ENCODE peak calls at places on chromosomes 6 and 20, in five cellular contexts. One of them, this sample, is unnamed.
A peak's percentile ranks its signal among the peaks of the same experiment; 100 is the strongest.

GRCh38 chr20:13898012-13898612 is 92.3 kb downstream of the SEL1L2 start:
- DNase-seq in IMR-90: no peak
- DNase-seq in HepG2: peak; percentile 53
- DNase-seq in SK-N-SH: peak; percentile 29
- DNase-seq in GM12878: no peak
- DNase-seq in this sample: peak; percentile 15

GRCh38 chr6:31180500-31180899 is 10.0 kb upstream of the POU5F1 start:
- DNase-seq in SK-N-SH: peak; percentile 52
- DNase-seq in GM12878: no peak
- DNase-seq in IMR-90: no peak
- DNase-seq in HepG2: no peak
- DNase-seq in this sample: no peak

GRCh38 chr6:35044771-35045275 is 96.3 kb downstream of the TCP11 start:
- DNase-seq in HepG2: no peak
- DNase-seq in GM12878: no peak
- DNase-seq in IMR-90: no peak
- DNase-seq in SK-N-SH: peak; percentile 59
- DNase-seq in this sample: no peak

GRCh38 chr6:16286151-16286522 is 47.8 kb downstream of the GMPR start:
- DNase-seq in SK-N-SH: peak; percentile 72
- DNase-seq in IMR-90: peak; percentile 38
- DNase-seq in HepG2: peak; percentile 37
- DNase-seq in GM12878: no peak
- DNase-seq in this sample: peak; percentile 58

GRCh38 chr6:145882121-145882531 is 67.5 kb upstream of the FBXO30 start:
- DNase-seq in HepG2: no peak
- DNase-seq in GM12878: no peak
- DNase-seq in SK-N-SH: no peak
- DNase-seq in IMR-90: peak; percentile 88
- DNase-seq in this sample: no peak

GRCh38 chr6:111784423-111784822 is 88.8 kb downstream of the FYN start:
- DNase-seq in IMR-90: no peak
- DNase-seq in SK-N-SH: no peak
- DNase-seq in GM12878: no peak
- DNase-seq in HepG2: no peak
- DNase-seq in this sample: no peak

GRCh38 chr6:32973144-32973854 is 4.9 kb downstream of the BRD2 start:
- DNase-seq in IMR-90: peak; percentile 40
- DNase-seq in HepG2: peak; percentile 50
- DNase-seq in GM12878: no peak
- DNase-seq in SK-N-SH: no peak
- DNase-seq in this sample: peak; percentile 65

GRCh38 chr20:50111120-50111828 is 1.7 kb downstream of the UBE2V1 start:
- DNase-seq in GM12878: no peak
- DNase-seq in IMR-90: peak; percentile 73
- DNase-seq in HepG2: no peak
- DNase-seq in SK-N-SH: no peak
- DNase-seq in this sample: peak; percentile 51

GRCh38 chr6:7615611-7616383 is 25.8 kb downstream of the SNRNP48 start:
- DNase-seq in GM12878: no peak
- DNase-seq in HepG2: peak; percentile 72
- DNase-seq in SK-N-SH: peak; percentile 41
- DNase-seq in IMR-90: peak; percentile 65
- DNase-seq in this sample: peak; percentile 57

GRCh38 chr6:134115715-134116074 is 63.3 kb upstream of the SLC2A12 start:
- DNase-seq in IMR-90: no peak
- DNase-seq in GM12878: no peak
- DNase-seq in HepG2: no peak
- DNase-seq in SK-N-SH: peak; percentile 22
- DNase-seq in this sample: no peak

GRCh38 chr6:116672306-116672705 is 3.7 kb upstream of the ZUP1 start:
- DNase-seq in IMR-90: peak; percentile 3
- DNase-seq in GM12878: no peak
- DNase-seq in SK-N-SH: no peak
- DNase-seq in HepG2: no peak
- DNase-seq in this sample: no peak

GRCh38 chr20:63311833-63312243 is 18.9 kb downstream of the COL20A1 start:
- DNase-seq in IMR-90: no peak
- DNase-seq in GM12878: no peak
- DNase-seq in SK-N-SH: no peak
- DNase-seq in HepG2: no peak
- DNase-seq in this sample: no peak

GRCh38 chr6:125858427-125859320 is 67.9 kb downstream of the NCOA7 start:
- DNase-seq in GM12878: no peak
- DNase-seq in IMR-90: peak; percentile 80
- DNase-seq in SK-N-SH: peak; percentile 33
- DNase-seq in HepG2: peak; percentile 80
- DNase-seq in this sample: peak; percentile 81

GRCh38 chr6:16337280-16337975 is 99.0 kb downstream of the GMPR start:
- DNase-seq in SK-N-SH: peak; percentile 81
- DNase-seq in GM12878: no peak
- DNase-seq in IMR-90: peak; percentile 93
- DNase-seq in HepG2: no peak
- DNase-seq in this sample: no peak

GRCh38 chr6:79657238-79657637 is 26.1 kb downstream of the SH3BGRL2 start:
- DNase-seq in HepG2: no peak
- DNase-seq in SK-N-SH: no peak
- DNase-seq in GM12878: no peak
- DNase-seq in IMR-90: no peak
- DNase-seq in this sample: no peak

GRCh38 chr6:29722773-29723665 is at the start of gene HLA-F:
- DNase-seq in HepG2: peak; percentile 63
- DNase-seq in IMR-90: peak; percentile 30
- DNase-seq in SK-N-SH: peak; percentile 70
- DNase-seq in GM12878: peak; percentile 92
- DNase-seq in this sample: no peak

GRCh38 chr20:8693709-8694108 is 375.2 kb upstream of the PLCB4 start:
- DNase-seq in IMR-90: peak; percentile 93
- DNase-seq in HepG2: no peak
- DNase-seq in SK-N-SH: no peak
- DNase-seq in GM12878: no peak
- DNase-seq in this sample: no peak

GRCh38 chr6:106146852-106147351 is 60.8 kb downstream of the PRDM1 start:
- DNase-seq in SK-N-SH: no peak
- DNase-seq in HepG2: no peak
- DNase-seq in IMR-90: peak; percentile 34
- DNase-seq in GM12878: no peak
- DNase-seq in this sample: peak; percentile 36

GRCh38 chr6:41735427-41736206 is at the start of gene TFEB:
- DNase-seq in IMR-90: peak; percentile 85
- DNase-seq in HepG2: peak; percentile 90
- DNase-seq in GM12878: no peak
- DNase-seq in SK-N-SH: peak; percentile 96
- DNase-seq in this sample: peak; percentile 98

GRCh38 chr6:33424855-33425667 is 5.2 kb downstream of the SYNGAP1 start:
- DNase-seq in SK-N-SH: peak; percentile 32
- DNase-seq in GM12878: no peak
- DNase-seq in HepG2: no peak
- DNase-seq in IMR-90: no peak
- DNase-seq in this sample: peak; percentile 81

GRCh38 chr6:128847481-128848168 is 35.3 kb upstream of the LAMA2 start:
- DNase-seq in IMR-90: no peak
- DNase-seq in GM12878: no peak
- DNase-seq in HepG2: no peak
- DNase-seq in SK-N-SH: no peak
- DNase-seq in this sample: no peak

GRCh38 chr6:112237644-112238043 is 16.7 kb downstream of the LAMA4 start:
- DNase-seq in HepG2: no peak
- DNase-seq in SK-N-SH: no peak
- DNase-seq in GM12878: no peak
- DNase-seq in IMR-90: peak; percentile 92
- DNase-seq in this sample: no peak

GRCh38 chr6:21404577-21404976 is 189.0 kb upstream of the SOX4 start:
- DNase-seq in GM12878: no peak
- DNase-seq in IMR-90: no peak
- DNase-seq in SK-N-SH: no peak
- DNase-seq in HepG2: no peak
- DNase-seq in this sample: no peak

GRCh38 chr6:168698923-168699322 is 257.9 kb downstream of the SMOC2 start:
- DNase-seq in HepG2: no peak
- DNase-seq in SK-N-SH: no peak
- DNase-seq in IMR-90: no peak
- DNase-seq in GM12878: no peak
- DNase-seq in this sample: no peak

GRCh38 chr6:134870677-134871498 is 79.0 kb downstream of the ALDH8A1 start:
- DNase-seq in SK-N-SH: no peak
- DNase-seq in IMR-90: peak; percentile 77
- DNase-seq in GM12878: peak; percentile 65
- DNase-seq in HepG2: no peak
- DNase-seq in this sample: no peak

GRCh38 chr6:87808005-87808757 is 106.1 kb upstream of the AKIRIN2 start:
- DNase-seq in IMR-90: peak; percentile 37
- DNase-seq in SK-N-SH: no peak
- DNase-seq in GM12878: no peak
- DNase-seq in HepG2: no peak
- DNase-seq in this sample: no peak

GRCh38 chr20:19995220-19995863 is 21.8 kb upstream of the NAA20 start:
- DNase-seq in SK-N-SH: peak; percentile 60
- DNase-seq in IMR-90: peak; percentile 64
- DNase-seq in HepG2: peak; percentile 63
- DNase-seq in GM12878: no peak
- DNase-seq in this sample: peak; percentile 46

DNA sequence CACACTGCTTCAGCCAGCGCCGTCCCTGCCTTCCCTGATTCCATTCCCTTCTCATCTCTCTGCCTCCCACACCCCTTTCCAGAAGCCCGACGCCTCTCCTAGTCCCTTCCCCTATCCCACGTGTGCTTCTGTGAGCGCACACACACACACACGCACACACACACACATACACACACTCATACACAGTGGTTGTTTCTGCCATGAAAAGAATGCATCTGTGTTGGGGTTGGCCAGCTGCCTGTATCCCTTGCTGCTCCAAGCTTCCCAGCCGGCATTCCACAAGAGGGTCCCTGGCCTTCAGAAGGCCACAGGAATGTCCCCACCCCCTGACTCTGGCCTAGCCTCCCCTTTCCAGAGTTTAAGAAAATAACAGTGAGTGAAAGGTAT is 51.7 kb downstream of the MOCS1 start:
- DNase-seq in HepG2: peak; percentile 58
- DNase-seq in GM12878: no peak
- DNase-seq in SK-N-SH: no peak
- DNase-seq in IMR-90: peak; percentile 98
- DNase-seq in this sample: no peak
- TF ChIP-seq MXI1 in HepG2: no peak
- TF ChIP-seq MXI1 in GM12878: no peak
- TF ChIP-seq MXI1 in SK-N-SH: no peak
- TF ChIP-seq MXI1 in IMR-90: peak; percentile 29
- TF ChIP-seq MXI1 in this sample: no peak

DNA sequence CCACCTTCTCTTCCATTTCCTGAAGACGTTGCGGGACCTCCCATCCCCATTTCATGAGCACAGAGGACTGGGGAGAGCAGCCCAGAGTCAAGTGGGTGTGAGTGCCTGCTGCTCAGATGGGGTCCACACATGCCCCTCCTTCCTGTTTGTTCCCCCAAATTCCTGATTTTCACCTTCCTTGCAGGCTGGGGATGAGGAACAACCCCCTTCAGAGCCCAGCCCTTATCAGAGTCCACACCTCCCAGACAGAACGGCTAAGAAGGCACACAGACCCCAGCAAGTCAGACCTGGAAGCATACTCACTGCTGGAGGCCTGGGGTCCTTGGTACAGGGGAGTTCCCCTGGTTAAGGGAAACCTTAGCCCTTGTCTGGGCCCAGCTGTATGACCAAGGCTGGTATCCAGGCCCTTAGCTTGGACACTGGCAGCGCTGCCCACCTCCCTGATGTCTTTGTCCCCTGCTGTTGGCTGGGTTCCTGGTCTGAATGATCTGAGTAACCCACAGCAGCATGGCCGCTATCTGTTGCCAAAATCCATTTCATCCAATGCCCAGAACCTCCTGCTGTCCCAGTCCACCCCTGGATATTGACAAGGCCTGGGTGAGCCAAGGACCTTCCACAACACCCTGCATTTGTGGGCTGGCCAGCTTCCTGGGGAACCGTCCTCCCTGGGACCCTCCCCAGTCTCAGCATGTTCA is 230.9 kb downstream of the SYNDIG1 start:
- DNase-seq in SK-N-SH: no peak
- DNase-seq in IMR-90: no peak
- DNase-seq in GM12878: no peak
- DNase-seq in HepG2: no peak
- DNase-seq in this sample: no peak
- TF ChIP-seq MXI1 in SK-N-SH: no peak
- TF ChIP-seq MXI1 in IMR-90: no peak
- TF ChIP-seq MXI1 in GM12878: no peak
- TF ChIP-seq MXI1 in HepG2: no peak
- TF ChIP-seq MXI1 in this sample: no peak

GRCh38 chr6:36978687-36979086 is 7.3 kb downstream of the MTCH1 start:
- DNase-seq in IMR-90: no peak
- DNase-seq in GM12878: no peak
- DNase-seq in HepG2: no peak
- DNase-seq in SK-N-SH: no peak
- DNase-seq in this sample: no peak
- TF ChIP-seq MXI1 in IMR-90: no peak
- TF ChIP-seq MXI1 in GM12878: no peak
- TF ChIP-seq MXI1 in HepG2: no peak
- TF ChIP-seq MXI1 in SK-N-SH: no peak
- TF ChIP-seq MXI1 in this sample: no peak

GRCh38 chr6:118203421-118204000 is 296.4 kb downstream of the SLC35F1 start:
- DNase-seq in GM12878: no peak
- DNase-seq in IMR-90: no peak
- DNase-seq in HepG2: no peak
- DNase-seq in SK-N-SH: no peak
- DNase-seq in this sample: no peak

GRCh38 chr6:118198746-118199145 is 291.7 kb downstream of the SLC35F1 start:
- DNase-seq in HepG2: no peak
- DNase-seq in IMR-90: peak; percentile 4
- DNase-seq in GM12878: no peak
- DNase-seq in SK-N-SH: no peak
- DNase-seq in this sample: no peak

GRCh38 chr6:118202517-118202916 is 295.5 kb downstream of the SLC35F1 start:
- DNase-seq in IMR-90: no peak
- DNase-seq in GM12878: no peak
- DNase-seq in SK-N-SH: no peak
- DNase-seq in HepG2: no peak
- DNase-seq in this sample: no peak

DNA sequence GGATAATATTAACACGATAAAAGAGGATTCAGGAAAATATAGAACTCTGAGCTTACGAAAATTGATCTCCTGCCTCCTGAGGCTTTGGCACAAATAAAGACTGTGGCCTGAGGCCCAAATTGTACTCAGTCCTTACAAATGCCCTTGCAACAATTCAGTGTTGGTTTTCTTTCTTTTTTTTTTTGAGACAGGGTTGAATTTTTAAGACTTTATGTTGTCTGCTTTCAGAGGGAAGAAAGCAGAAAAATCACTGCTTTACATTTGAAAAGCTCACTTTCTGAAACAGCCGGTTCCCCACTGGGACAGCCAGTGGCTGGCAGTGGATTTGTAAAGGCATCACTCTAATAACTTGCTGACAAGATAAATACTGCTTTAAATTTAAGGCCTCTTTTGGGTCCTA is 290.5 kb downstream of the SLC35F1 start:
- DNase-seq in HepG2: no peak
- DNase-seq in IMR-90: no peak
- DNase-seq in GM12878: no peak
- DNase-seq in SK-N-SH: no peak
- DNase-seq in this sample: no peak
- TF ChIP-seq MXI1 in HepG2: no peak
- TF ChIP-seq MXI1 in IMR-90: no peak
- TF ChIP-seq MXI1 in GM12878: no peak
- TF ChIP-seq MXI1 in SK-N-SH: no peak
- TF ChIP-seq MXI1 in this sample: no peak

GRCh38 chr20:44264287-44264686 is 17.2 kb downstream of the GDAP1L1 start:
- DNase-seq in IMR-90: no peak
- DNase-seq in HepG2: no peak
- DNase-seq in SK-N-SH: no peak
- DNase-seq in GM12878: no peak
- DNase-seq in this sample: peak; percentile 27
- TF ChIP-seq MXI1 in IMR-90: no peak
- TF ChIP-seq MXI1 in HepG2: no peak
- TF ChIP-seq MXI1 in SK-N-SH: no peak
- TF ChIP-seq MXI1 in GM12878: no peak
- TF ChIP-seq MXI1 in this sample: no peak

This sample was measured in K562.